ENCODE peak calls at places on chromosomes 3 and 15, in eight cellular contexts. One of them, this sample, is unnamed.

GRCh38 chr3:189563841-189564563 is 67.2 kb upstream of the TP63 start:
- DNase-seq in right atrium auricular region: no peak
- DNase-seq in SK-MEL-5: no peak
- DNase-seq in effector CD4-positive, alpha-beta T cell: no peak
- DNase-seq in stimulated activated CD4-positive, alpha-beta T cell treated with anti-CD3 and anti-CD28 coated beads, Interleukin-4, amount 100 ng/mL, for 24 hours: peak
- DNase-seq in hippocampal formation: no peak
- DNase-seq in NCI-H524: no peak
- DNase-seq in NCI-H187 treated with DMSO at 0.1 percent for 48 hours: no peak
- DNase-seq in this sample: no peak

GRCh38 chr3:76500746-76501275 is 539.1 kb upstream of the ROBO2 start:
- DNase-seq in right atrium auricular region: no peak
- DNase-seq in SK-MEL-5: no peak
- DNase-seq in effector CD4-positive, alpha-beta T cell: no peak
- DNase-seq in stimulated activated CD4-positive, alpha-beta T cell treated with anti-CD3 and anti-CD28 coated beads, Interleukin-4, amount 100 ng/mL, for 24 hours: no peak
- DNase-seq in hippocampal formation: no peak
- DNase-seq in NCI-H524: no peak
- DNase-seq in NCI-H187 treated with DMSO at 0.1 percent for 48 hours: no peak
- DNase-seq in this sample: no peak

GRCh38 chr15:61171190-61171589 is 57.9 kb downstream of the RORA start:
- DNase-seq in right atrium auricular region: no peak
- DNase-seq in SK-MEL-5: no peak
- DNase-seq in effector CD4-positive, alpha-beta T cell: no peak
- DNase-seq in stimulated activated CD4-positive, alpha-beta T cell treated with anti-CD3 and anti-CD28 coated beads, Interleukin-4, amount 100 ng/mL, for 24 hours: no peak
- DNase-seq in hippocampal formation: no peak
- DNase-seq in NCI-H524: no peak
- DNase-seq in NCI-H187 treated with DMSO at 0.1 percent for 48 hours: no peak
- DNase-seq in this sample: no peak

GRCh38 chr3:129343643-129344360 is 65.1 kb downstream of the HMCES start:
- DNase-seq in right atrium auricular region: no peak
- DNase-seq in SK-MEL-5: no peak
- DNase-seq in effector CD4-positive, alpha-beta T cell: no peak
- DNase-seq in stimulated activated CD4-positive, alpha-beta T cell treated with anti-CD3 and anti-CD28 coated beads, Interleukin-4, amount 100 ng/mL, for 24 hours: peak
- DNase-seq in hippocampal formation: no peak
- DNase-seq in NCI-H524: no peak
- DNase-seq in NCI-H187 treated with DMSO at 0.1 percent for 48 hours: no peak
- DNase-seq in this sample: no peak

GRCh38 chr3:136279092-136279491 is 29.0 kb downstream of the PCCB start:
- DNase-seq in right atrium auricular region: no peak
- DNase-seq in SK-MEL-5: no peak
- DNase-seq in effector CD4-positive, alpha-beta T cell: no peak
- DNase-seq in stimulated activated CD4-positive, alpha-beta T cell treated with anti-CD3 and anti-CD28 coated beads, Interleukin-4, amount 100 ng/mL, for 24 hours: no peak
- DNase-seq in hippocampal formation: no peak
- DNase-seq in NCI-H524: no peak
- DNase-seq in NCI-H187 treated with DMSO at 0.1 percent for 48 hours: no peak
- DNase-seq in this sample: no peak

GRCh38 chr3:99332726-99333125 is 305.7 kb upstream of the COL8A1 start:
- DNase-seq in right atrium auricular region: no peak
- DNase-seq in SK-MEL-5: no peak
- DNase-seq in effector CD4-positive, alpha-beta T cell: no peak
- DNase-seq in stimulated activated CD4-positive, alpha-beta T cell treated with anti-CD3 and anti-CD28 coated beads, Interleukin-4, amount 100 ng/mL, for 24 hours: no peak
- DNase-seq in hippocampal formation: no peak
- DNase-seq in NCI-H524: no peak
- DNase-seq in NCI-H187 treated with DMSO at 0.1 percent for 48 hours: no peak
- DNase-seq in this sample: no peak

GRCh38 chr15:78291052-78291451 is 8.4 kb downstream of the SKIC8 start:
- DNase-seq in right atrium auricular region: no peak
- DNase-seq in SK-MEL-5: no peak
- DNase-seq in effector CD4-positive, alpha-beta T cell: no peak
- DNase-seq in stimulated activated CD4-positive, alpha-beta T cell treated with anti-CD3 and anti-CD28 coated beads, Interleukin-4, amount 100 ng/mL, for 24 hours: no peak
- DNase-seq in hippocampal formation: no peak
- DNase-seq in NCI-H524: no peak
- DNase-seq in NCI-H187 treated with DMSO at 0.1 percent for 48 hours: no peak
- DNase-seq in this sample: no peak

GRCh38 chr3:84772841-84773240 is 185.9 kb upstream of the CADM2 start:
- DNase-seq in right atrium auricular region: no peak
- DNase-seq in SK-MEL-5: peak
- DNase-seq in effector CD4-positive, alpha-beta T cell: no peak
- DNase-seq in stimulated activated CD4-positive, alpha-beta T cell treated with anti-CD3 and anti-CD28 coated beads, Interleukin-4, amount 100 ng/mL, for 24 hours: no peak
- DNase-seq in hippocampal formation: no peak
- DNase-seq in NCI-H524: peak
- DNase-seq in NCI-H187 treated with DMSO at 0.1 percent for 48 hours: no peak
- DNase-seq in this sample: no peak

GRCh38 chr15:62742409-62743171 is 300.0 kb upstream of the TPM1 start:
- DNase-seq in right atrium auricular region: peak
- DNase-seq in SK-MEL-5: peak
- DNase-seq in effector CD4-positive, alpha-beta T cell: no peak
- DNase-seq in stimulated activated CD4-positive, alpha-beta T cell treated with anti-CD3 and anti-CD28 coated beads, Interleukin-4, amount 100 ng/mL, for 24 hours: peak
- DNase-seq in hippocampal formation: peak
- DNase-seq in NCI-H524: peak
- DNase-seq in NCI-H187 treated with DMSO at 0.1 percent for 48 hours: no peak
- DNase-seq in this sample: peak

GRCh38 chr3:72614394-72615074 is 233.7 kb downstream of the SHQ1 start:
- DNase-seq in right atrium auricular region: no peak
- DNase-seq in SK-MEL-5: no peak
- DNase-seq in effector CD4-positive, alpha-beta T cell: no peak
- DNase-seq in stimulated activated CD4-positive, alpha-beta T cell treated with anti-CD3 and anti-CD28 coated beads, Interleukin-4, amount 100 ng/mL, for 24 hours: no peak
- DNase-seq in hippocampal formation: no peak
- DNase-seq in NCI-H524: no peak
- DNase-seq in NCI-H187 treated with DMSO at 0.1 percent for 48 hours: no peak
- DNase-seq in this sample: peak

GRCh38 chr15:41056810-41057209 is 59.3 kb downstream of the INO80 start:
- DNase-seq in right atrium auricular region: no peak
- DNase-seq in SK-MEL-5: no peak
- DNase-seq in effector CD4-positive, alpha-beta T cell: no peak
- DNase-seq in stimulated activated CD4-positive, alpha-beta T cell treated with anti-CD3 and anti-CD28 coated beads, Interleukin-4, amount 100 ng/mL, for 24 hours: no peak
- DNase-seq in hippocampal formation: no peak
- DNase-seq in NCI-H524: no peak
- DNase-seq in NCI-H187 treated with DMSO at 0.1 percent for 48 hours: no peak
- DNase-seq in this sample: no peak

GRCh38 chr3:59856921-59857320 is 807.1 kb upstream of the CFAP20DC start:
- DNase-seq in right atrium auricular region: no peak
- DNase-seq in SK-MEL-5: no peak
- DNase-seq in effector CD4-positive, alpha-beta T cell: no peak
- DNase-seq in stimulated activated CD4-positive, alpha-beta T cell treated with anti-CD3 and anti-CD28 coated beads, Interleukin-4, amount 100 ng/mL, for 24 hours: no peak
- DNase-seq in hippocampal formation: no peak
- DNase-seq in NCI-H524: no peak
- DNase-seq in NCI-H187 treated with DMSO at 0.1 percent for 48 hours: no peak
- DNase-seq in this sample: no peak

GRCh38 chr3:62965311-62965710 is 90.1 kb upstream of the CADPS start:
- DNase-seq in right atrium auricular region: no peak
- DNase-seq in SK-MEL-5: peak
- DNase-seq in effector CD4-positive, alpha-beta T cell: no peak
- DNase-seq in stimulated activated CD4-positive, alpha-beta T cell treated with anti-CD3 and anti-CD28 coated beads, Interleukin-4, amount 100 ng/mL, for 24 hours: no peak
- DNase-seq in hippocampal formation: no peak
- DNase-seq in NCI-H524: no peak
- DNase-seq in NCI-H187 treated with DMSO at 0.1 percent for 48 hours: no peak
- DNase-seq in this sample: no peak

GRCh38 chr3:193391902-193392301 is 13.3 kb upstream of the ATP13A5 start:
- DNase-seq in right atrium auricular region: no peak
- DNase-seq in SK-MEL-5: no peak
- DNase-seq in effector CD4-positive, alpha-beta T cell: no peak
- DNase-seq in stimulated activated CD4-positive, alpha-beta T cell treated with anti-CD3 and anti-CD28 coated beads, Interleukin-4, amount 100 ng/mL, for 24 hours: no peak
- DNase-seq in hippocampal formation: no peak
- DNase-seq in NCI-H524: peak
- DNase-seq in NCI-H187 treated with DMSO at 0.1 percent for 48 hours: no peak
- DNase-seq in this sample: no peak

GRCh38 chr3:38283810-38284775 is 2.0 kb downstream of the SLC22A14 start:
- DNase-seq in right atrium auricular region: no peak
- DNase-seq in SK-MEL-5: no peak
- DNase-seq in effector CD4-positive, alpha-beta T cell: no peak
- DNase-seq in stimulated activated CD4-positive, alpha-beta T cell treated with anti-CD3 and anti-CD28 coated beads, Interleukin-4, amount 100 ng/mL, for 24 hours: no peak
- DNase-seq in hippocampal formation: no peak
- DNase-seq in NCI-H524: no peak
- DNase-seq in NCI-H187 treated with DMSO at 0.1 percent for 48 hours: no peak
- DNase-seq in this sample: no peak

GRCh38 chr3:187889601-187890404 is 144.5 kb upstream of the BCL6 start:
- DNase-seq in right atrium auricular region: no peak
- DNase-seq in SK-MEL-5: no peak
- DNase-seq in effector CD4-positive, alpha-beta T cell: no peak
- DNase-seq in stimulated activated CD4-positive, alpha-beta T cell treated with anti-CD3 and anti-CD28 coated beads, Interleukin-4, amount 100 ng/mL, for 24 hours: no peak
- DNase-seq in hippocampal formation: peak
- DNase-seq in NCI-H524: no peak
- DNase-seq in NCI-H187 treated with DMSO at 0.1 percent for 48 hours: no peak
- DNase-seq in this sample: no peak

GRCh38 chr3:147462856-147463255 is 53.7 kb downstream of the ZIC1 start:
- DNase-seq in right atrium auricular region: no peak
- DNase-seq in SK-MEL-5: no peak
- DNase-seq in effector CD4-positive, alpha-beta T cell: no peak
- DNase-seq in stimulated activated CD4-positive, alpha-beta T cell treated with anti-CD3 and anti-CD28 coated beads, Interleukin-4, amount 100 ng/mL, for 24 hours: no peak
- DNase-seq in hippocampal formation: no peak
- DNase-seq in NCI-H524: peak
- DNase-seq in NCI-H187 treated with DMSO at 0.1 percent for 48 hours: no peak
- DNase-seq in this sample: no peak

GRCh38 chr15:78640527-78640839 is 527 bp downstream of the CHRNB4 start:
- DNase-seq in right atrium auricular region: no peak
- DNase-seq in SK-MEL-5: no peak
- DNase-seq in effector CD4-positive, alpha-beta T cell: no peak
- DNase-seq in stimulated activated CD4-positive, alpha-beta T cell treated with anti-CD3 and anti-CD28 coated beads, Interleukin-4, amount 100 ng/mL, for 24 hours: no peak
- DNase-seq in hippocampal formation: no peak
- DNase-seq in NCI-H524: no peak
- DNase-seq in NCI-H187 treated with DMSO at 0.1 percent for 48 hours: no peak
- DNase-seq in this sample: no peak

GRCh38 chr3:160941885-160942494 is 163.2 kb downstream of the B3GALNT1 start:
- DNase-seq in right atrium auricular region: peak
- DNase-seq in SK-MEL-5: peak
- DNase-seq in effector CD4-positive, alpha-beta T cell: peak
- DNase-seq in stimulated activated CD4-positive, alpha-beta T cell treated with anti-CD3 and anti-CD28 coated beads, Interleukin-4, amount 100 ng/mL, for 24 hours: peak
- DNase-seq in hippocampal formation: no peak
- DNase-seq in NCI-H524: no peak
- DNase-seq in NCI-H187 treated with DMSO at 0.1 percent for 48 hours: no peak
- DNase-seq in this sample: peak

GRCh38 chr3:13768453-13768852 is 111.4 kb downstream of the WNT7A start:
- DNase-seq in right atrium auricular region: no peak
- DNase-seq in SK-MEL-5: no peak
- DNase-seq in effector CD4-positive, alpha-beta T cell: no peak
- DNase-seq in stimulated activated CD4-positive, alpha-beta T cell treated with anti-CD3 and anti-CD28 coated beads, Interleukin-4, amount 100 ng/mL, for 24 hours: no peak
- DNase-seq in hippocampal formation: no peak
- DNase-seq in NCI-H524: no peak
- DNase-seq in NCI-H187 treated with DMSO at 0.1 percent for 48 hours: no peak
- DNase-seq in this sample: no peak

GRCh38 chr15:90451215-90451850 is 63.3 kb downstream of the IQGAP1 start:
- DNase-seq in right atrium auricular region: no peak
- DNase-seq in SK-MEL-5: no peak
- DNase-seq in effector CD4-positive, alpha-beta T cell: no peak
- DNase-seq in stimulated activated CD4-positive, alpha-beta T cell treated with anti-CD3 and anti-CD28 coated beads, Interleukin-4, amount 100 ng/mL, for 24 hours: no peak
- DNase-seq in hippocampal formation: no peak
- DNase-seq in NCI-H524: peak
- DNase-seq in NCI-H187 treated with DMSO at 0.1 percent for 48 hours: peak
- DNase-seq in this sample: peak

GRCh38 chr3:425094-425493 is 228.5 kb downstream of the CHL1 start:
- DNase-seq in right atrium auricular region: no peak
- DNase-seq in SK-MEL-5: no peak
- DNase-seq in effector CD4-positive, alpha-beta T cell: no peak
- DNase-seq in stimulated activated CD4-positive, alpha-beta T cell treated with anti-CD3 and anti-CD28 coated beads, Interleukin-4, amount 100 ng/mL, for 24 hours: no peak
- DNase-seq in hippocampal formation: peak
- DNase-seq in NCI-H524: peak
- DNase-seq in NCI-H187 treated with DMSO at 0.1 percent for 48 hours: no peak
- DNase-seq in this sample: peak